ENCODE peak calls at places on chromosome 1, in eight cellular contexts. L, A, D, T, X, O, S and V are unnamed samples.
A peak's percentile ranks its signal among the peaks of the same experiment; 100 is the strongest.

GRCh38 chr1:24294757-24295371 is 24.3 kb upstream of the GRHL3 start:
- DNase-seq in X (no peak), O (no peak), L (no peak), A (peak; percentile 99), S (peak; percentile 85), T (peak; percentile 81), D (no peak), V (no peak)

GRCh38 chr1:111503585-111504060 is at the start of the genes ADORA3 and TMIGD3:
- DNase-seq in T (no peak), A (no peak), D (no peak), L (no peak), O (peak; percentile 55), X (no peak), S (no peak), V (no peak)

GRCh38 chr1:21933397-21934248 is 3.5 kb downstream of the HSPG2 start:
- DNase-seq in O (no peak), A (no peak), T (no peak), S (no peak), D (no peak), X (no peak), L (no peak), V (no peak)

GRCh38 chr1:241357366-241358305 is 631 bp upstream of the RGS7 start:
- DNase-seq in T (peak; percentile 35), S (peak; percentile 4), X (no peak), L (no peak), A (no peak), D (no peak), O (no peak), V (no peak)

GRCh38 chr1:212745303-212745702 is 45.7 kb upstream of the BATF3 start:
- DNase-seq in D (no peak), O (no peak), A (no peak), S (no peak), L (no peak), X (no peak), T (no peak), V (no peak)

GRCh38 chr1:221182791-221183533 is 303.7 kb downstream of the HLX start:
- DNase-seq in O (no peak), S (no peak), A (no peak), X (no peak), L (no peak), D (no peak), T (no peak), V (no peak)

GRCh38 chr1:6614019-6614952 is 755 bp downstream of the PHF13 start:
- DNase-seq in T (no peak), S (peak; percentile 37), O (no peak), D (no peak), X (peak; percentile 46), L (peak; percentile 41), A (no peak), V (peak; percentile 49)

GRCh38 chr1:160342520-160342919 is 530 bp downstream of the COPA start:
- DNase-seq in T (peak; percentile 15), D (no peak), X (no peak), O (no peak), S (peak; percentile 23), L (no peak), A (no peak), V (no peak)

GRCh38 chr1:175376194-175376593 is 183.6 kb upstream of the KIAA0040 start:
- DNase-seq in D (no peak), X (no peak), L (no peak), A (no peak), O (peak; percentile 23), S (peak; percentile 11), T (peak; percentile 12), V (no peak)

GRCh38 chr1:22806584-22806983 is 95.9 kb downstream of the EPHB2 start:
- DNase-seq in S (no peak), X (no peak), T (no peak), O (no peak), A (no peak), L (no peak), D (no peak), V (no peak)